ENCODE peak calls at places on chromosome 13, in five cellular contexts. J is tibial nerve, X is left lung, G is transverse colon, I is ovary. Y is an unnamed sample.
A peak's percentile ranks its signal among the peaks of the same experiment; 100 is the strongest.

GRCh38 chr13:59230484-59231264 is 933.1 kb downstream of the DIAPH3 start:
- DNase-seq in J (no peak), X (no peak), G (no peak), I (no peak), Y (no peak)

GRCh38 chr13:26614721-26615120 is 57.2 kb downstream of the WASF3 start:
- DNase-seq in J (no peak), X (no peak), G (no peak), I (no peak), Y (no peak)

GRCh38 chr13:30112602-30113435 is 194.5 kb downstream of the KATNAL1 start:
- DNase-seq in J (peak; percentile 75), X (peak; percentile 84), G (peak; percentile 89), I (peak; percentile 75), Y (peak; percentile 92)

GRCh38 chr13:50577806-50578205 is 265.7 kb downstream of the DLEU7 start:
- DNase-seq in J (no peak), X (no peak), G (no peak), I (no peak), Y (no peak)

GRCh38 chr13:92097337-92097903 is 699.0 kb downstream of the GPC5 start:
- DNase-seq in J (no peak), X (no peak), G (no peak), I (no peak), Y (no peak)

GRCh38 chr13:75312884-75313520 is 169.0 kb downstream of the TBC1D4 start:
- DNase-seq in J (no peak), X (no peak), G (no peak), I (no peak), Y (no peak)

GRCh38 chr13:42258747-42259146 is 13.2 kb upstream of the AKAP11 start:
- DNase-seq in J (no peak), X (no peak), G (no peak), I (no peak), Y (no peak)

GRCh38 chr13:50531917-50532899 is 311.3 kb downstream of the DLEU7 start:
- DNase-seq in J (no peak), X (no peak), G (no peak), I (no peak), Y (peak; percentile 59)

GRCh38 chr13:28299941-28300340 is 161.6 kb downstream of the PAN3 start:
- DNase-seq in J (no peak), X (no peak), G (no peak), I (no peak), Y (no peak)

GRCh38 chr13:27792393-27793218 is at the start of gene GSX1:
- DNase-seq in J (no peak), X (peak; percentile 52), G (peak; percentile 52), I (peak; percentile 25), Y (peak; percentile 86)

GRCh38 chr13:73952683-73953082 is 181.5 kb downstream of the KLF12 start:
- DNase-seq in J (no peak), X (no peak), G (no peak), I (no peak), Y (peak; percentile 18)

GRCh38 chr13:29849731-29850212 is 645 bp downstream of the UBL3 start:
- DNase-seq in J (peak; percentile 49), X (peak; percentile 80), G (peak; percentile 69), I (peak; percentile 63), Y (peak; percentile 91)

DNA sequence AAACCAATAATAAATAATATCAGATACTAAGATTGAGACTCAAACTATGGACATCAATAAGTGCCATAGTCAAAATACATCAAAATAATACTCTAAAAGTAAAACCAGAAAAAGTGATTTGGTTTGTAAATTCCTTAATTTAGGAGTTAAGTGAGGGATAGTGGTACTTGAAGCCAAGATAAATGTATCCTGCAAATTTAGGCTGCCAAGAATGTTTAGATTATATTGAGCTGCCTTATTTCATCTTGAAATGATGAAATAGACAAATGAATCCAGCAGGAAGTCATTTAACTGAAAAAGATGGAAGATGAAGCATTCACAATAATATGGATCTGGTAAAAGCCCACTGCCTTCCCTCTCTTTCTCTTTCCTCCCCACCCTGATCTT is 112.3 kb downstream of the LRCH1 start:
- DNase-seq in J (no peak), X (no peak), G (no peak), I (no peak), Y (no peak)
- H3K4me1 ChIP-seq in J (peaks cover 57% of the 10 kb centered on the region), X (no peaks in the 10 kb centered on the region), G (peaks cover 58% of the 10 kb centered on the region), I (peaks cover 9% of the 10 kb centered on the region), Y (peaks cover 9% of the 10 kb centered on the region)

DNA sequence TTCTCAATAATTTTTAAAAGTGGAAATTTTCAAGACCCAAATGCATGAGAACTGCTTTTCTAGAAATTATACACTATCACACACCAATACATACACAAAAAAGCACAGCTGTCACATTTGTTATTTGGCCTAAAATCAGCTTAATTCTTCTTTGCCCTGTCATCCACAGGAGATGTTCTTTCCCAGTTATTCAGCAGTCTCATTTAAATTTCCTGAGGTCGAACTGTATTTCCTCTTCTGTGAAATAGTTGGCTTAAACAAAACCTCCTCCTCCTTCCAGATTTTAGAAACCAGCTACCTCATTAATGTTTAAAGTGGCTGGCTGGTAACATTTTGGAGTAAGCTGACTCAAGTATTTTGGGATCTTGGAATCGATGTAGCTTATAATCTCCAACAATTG is 39.1 kb downstream of the SMAD9 start:
- DNase-seq in J (no peak), X (no peak), G (no peak), I (no peak), Y (peak; percentile 44)
- H3K4me1 ChIP-seq in J (peaks cover 7% of the 10 kb centered on the region), X (no peaks in the 10 kb centered on the region), G (peaks cover 6% of the 10 kb centered on the region), I (peaks cover 10% of the 10 kb centered on the region), Y (peaks cover 8% of the 10 kb centered on the region)

GRCh38 chr13:40438999-40439797 is 227.2 kb downstream of the FOXO1 start:
- DNase-seq in J (peak; percentile 30), X (no peak), G (no peak), I (no peak), Y (peak; percentile 75)
- H3K4me1 ChIP-seq in J (peaks cover 47% of the 10 kb centered on the region), X (peaks cover 9% of the 10 kb centered on the region), G (peaks cover 18% of the 10 kb centered on the region), I (peaks cover 25% of the 10 kb centered on the region), Y (peaks cover 10% of the 10 kb centered on the region)

DNA sequence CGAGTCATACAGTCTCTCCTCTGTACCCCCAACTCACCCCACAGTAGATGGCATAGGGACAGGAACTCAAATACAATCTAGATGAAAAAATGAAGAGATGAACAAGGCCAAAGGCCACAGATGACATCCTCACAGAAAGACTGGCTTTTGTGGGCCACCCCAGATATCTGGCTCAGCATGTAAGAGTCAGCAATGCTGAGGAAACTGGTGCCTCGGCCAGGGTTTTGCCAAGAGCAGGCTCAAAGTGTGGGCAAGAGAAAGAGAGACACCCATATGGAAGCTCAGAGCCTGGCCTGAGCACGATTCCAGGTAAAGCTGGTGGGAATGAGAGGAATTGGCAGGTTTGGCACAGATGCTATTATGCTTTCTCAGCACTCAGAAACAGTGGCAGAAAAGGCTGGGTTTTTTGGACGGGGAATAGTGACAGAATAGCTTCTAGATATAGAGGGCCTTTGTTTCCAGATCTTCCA is 460.6 kb downstream of the FOXO1 start:
- DNase-seq in J (no peak), X (no peak), G (no peak), I (no peak), Y (no peak)
- H3K4me1 ChIP-seq in J (peaks cover 15% of the 10 kb centered on the region), X (no peaks in the 10 kb centered on the region), G (no peaks in the 10 kb centered on the region), I (no peaks in the 10 kb centered on the region), Y (peaks cover 6% of the 10 kb centered on the region)

GRCh38 chr13:112709825-112710783 is 20.3 kb downstream of the ATP11A start:
- DNase-seq in J (no peak), X (peak; percentile 34), G (peak; percentile 4), I (no peak), Y (no peak)

GRCh38 chr13:112711528-112712265 is 21.9 kb downstream of the ATP11A start:
- DNase-seq in J (peak; percentile 87), X (peak; percentile 89), G (peak; percentile 78), I (peak; percentile 92), Y (peak; percentile 98)

GRCh38 chr13:112705286-112705685 is 15.4 kb downstream of the ATP11A start:
- DNase-seq in J (no peak), X (peak; percentile 20), G (peak; percentile 5), I (no peak), Y (no peak)

GRCh38 chr13:112710855-112711527 is 21.2 kb downstream of the ATP11A start:
- DNase-seq in J (peak; percentile 52), X (peak; percentile 32), G (peak; percentile 6), I (peak; percentile 74), Y (no peak)

GRCh38 chr13:112708560-112709240 is 18.9 kb downstream of the ATP11A start:
- DNase-seq in J (no peak), X (peak; percentile 34), G (no peak), I (no peak), Y (no peak)
- H3K4me1 ChIP-seq in J (peaks cover 30% of the 10 kb centered on the region), X (peaks cover 12% of the 10 kb centered on the region), G (peaks cover 18% of the 10 kb centered on the region), I (peaks cover 16% of the 10 kb centered on the region), Y (peaks cover 9% of the 10 kb centered on the region)

DNA sequence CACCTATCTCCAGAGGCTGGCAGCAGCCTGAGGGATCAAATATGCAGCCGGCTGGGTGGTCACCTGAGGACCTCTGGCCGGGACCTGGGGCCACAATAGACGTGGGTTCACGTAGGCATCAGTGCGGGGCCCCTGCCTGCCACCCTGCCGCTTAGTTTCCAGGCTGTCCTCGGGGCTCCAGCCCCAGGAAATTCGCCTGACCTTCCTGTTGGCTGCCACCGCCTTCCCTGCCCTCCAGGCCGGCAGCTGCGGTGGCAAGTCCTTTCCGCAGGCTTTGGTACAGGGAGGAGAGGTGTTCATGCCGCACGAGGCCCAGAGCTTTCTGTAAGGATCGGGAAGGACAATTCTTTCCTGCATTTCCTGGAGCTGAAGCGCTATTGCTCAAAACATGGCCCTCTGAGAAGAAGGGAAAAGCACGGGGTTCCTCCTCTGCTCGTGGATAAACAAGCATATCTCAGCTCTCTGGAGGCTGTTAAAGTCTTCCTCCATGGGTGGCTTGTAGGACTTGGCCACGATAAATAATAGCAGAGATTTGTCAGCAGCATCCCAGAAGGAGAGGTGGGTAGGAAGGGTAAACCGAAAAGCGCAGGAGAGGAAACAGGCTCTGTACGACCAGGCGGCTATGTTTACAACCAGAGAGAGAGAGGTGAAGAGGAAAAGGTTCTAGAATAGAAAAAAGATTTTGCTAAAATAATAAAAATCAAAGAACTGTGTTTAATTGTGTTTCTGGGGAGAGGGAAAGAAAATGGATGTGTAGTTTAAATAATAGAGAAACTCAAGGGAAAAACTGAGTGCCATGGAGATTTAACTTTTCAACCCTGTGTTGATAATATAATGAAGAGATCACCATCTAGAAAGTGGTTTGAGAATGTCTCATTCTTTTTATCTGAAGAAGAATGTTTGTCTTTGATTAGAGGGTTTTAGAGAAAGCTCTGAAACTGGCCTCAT is 4.9 kb downstream of the COL4A2 start:
- DNase-seq in J (no peak), X (no peak), G (no peak), I (no peak), Y (no peak)
- H3K4me1 ChIP-seq in J (peaks cover 76% of the 10 kb centered on the region), X (no peaks in the 10 kb centered on the region), G (peaks cover 42% of the 10 kb centered on the region), I (peaks cover 33% of the 10 kb centered on the region), Y (peaks cover 25% of the 10 kb centered on the region)